ENCODE peak calls at places on chromosomes 3 and 15, in ten cellular contexts. O is HCT116, L is cardiac fibroblast, H is right cardiac atrium, K is GM23338, M is lower leg skin, A is cardiac muscle cell, P is heart right ventricle, X is neural progenitor cell, N is ascending aorta. I is an unnamed sample.

GRCh38 chr15:58666957-58667356 is 82.5 kb downstream of the ADAM10 start:
- DNase-seq in O (no peak), L (peak), H (no peak), K (peak), M (no peak), A (peak), P (no peak), X (no peak), N (no peak), I (no peak)

GRCh38 chr3:81472600-81473362 is 288.7 kb downstream of the GBE1 start:
- DNase-seq in O (no peak), L (no peak), H (no peak), K (peak), M (no peak), A (peak), P (no peak), X (no peak), N (no peak), I (peak)

GRCh38 chr3:130255442-130255841 is 90.0 kb upstream of the COL6A5 start:
- DNase-seq in O (no peak), L (no peak), H (no peak), K (no peak), M (no peak), A (no peak), P (no peak), X (no peak), N (no peak), I (no peak)

GRCh38 chr3:46097691-46098241 is 70.5 kb upstream of the XCR1 start:
- DNase-seq in O (no peak), L (peak), H (no peak), K (no peak), M (no peak), A (peak), P (no peak), X (no peak), N (no peak), I (no peak)

GRCh38 chr15:84629033-84629432 is 25.1 kb downstream of the WDR73 start:
- DNase-seq in O (no peak), L (no peak), H (no peak), K (no peak), M (no peak), A (no peak), P (no peak), X (no peak), N (no peak), I (no peak)

GRCh38 chr3:194675081-194675640 is 3.2 kb upstream of the LSG1 start:
- DNase-seq in O (no peak), L (no peak), H (peak), K (no peak), M (no peak), A (no peak), P (no peak), X (no peak), N (no peak), I (no peak)

GRCh38 chr3:9809239-9809614 is 835 bp upstream of the TTLL3 start:
- DNase-seq in O (no peak), L (no peak), H (no peak), K (peak), M (no peak), A (no peak), P (no peak), X (no peak), N (no peak), I (no peak)

GRCh38 chr3:185200639-185201038 is 47.8 kb upstream of the C3orf70 start:
- DNase-seq in O (no peak), L (peak), H (no peak), K (no peak), M (no peak), A (peak), P (no peak), X (no peak), N (no peak), I (no peak)

GRCh38 chr3:186570941-186571643 is 572 bp downstream of the DNAJB11 start:
- DNase-seq in O (no peak), L (no peak), H (no peak), K (peak), M (peak), A (no peak), P (no peak), X (no peak), N (no peak), I (no peak)

GRCh38 chr3:161148832-161149475 is 43.8 kb upstream of the B3GALNT1 start:
- DNase-seq in O (no peak), L (peak), H (no peak), K (no peak), M (no peak), A (peak), P (no peak), X (no peak), N (no peak), I (no peak)

GRCh38 chr15:65646486-65646885 is 24.7 kb downstream of the SLC24A1 start:
- DNase-seq in O (no peak), L (no peak), H (no peak), K (no peak), M (no peak), A (no peak), P (no peak), X (no peak), N (no peak), I (no peak)

GRCh38 chr3:32848215-32848614 is 30.4 kb downstream of the TRIM71 start:
- DNase-seq in O (no peak), L (peak), H (no peak), K (no peak), M (no peak), A (peak), P (no peak), X (no peak), N (no peak), I (no peak)

GRCh38 chr3:11915621-11916417 is 69.1 kb upstream of the TAMM41 start:
- DNase-seq in O (no peak), L (no peak), H (no peak), K (no peak), M (peak), A (no peak), P (no peak), X (no peak), N (no peak), I (no peak)

GRCh38 chr3:44055951-44056350 is 185.7 kb upstream of the TOPAZ1 start:
- DNase-seq in O (no peak), L (no peak), H (no peak), K (no peak), M (no peak), A (no peak), P (no peak), X (no peak), N (no peak), I (no peak)

GRCh38 chr3:123546133-123546755 is 38.6 kb downstream of the HACD2 start:
- DNase-seq in O (no peak), L (peak), H (no peak), K (no peak), M (no peak), A (peak), P (no peak), X (no peak), N (no peak), I (no peak)

GRCh38 chr15:60009124-60009523 is 5.0 kb downstream of the FOXB1 start:
- DNase-seq in O (no peak), L (no peak), H (no peak), K (peak), M (no peak), A (no peak), P (no peak), X (no peak), N (no peak), I (no peak)

GRCh38 chr3:125194849-125195601 is 17.5 kb downstream of the SLC12A8 start:
- DNase-seq in O (no peak), L (peak), H (no peak), K (no peak), M (peak), A (peak), P (no peak), X (no peak), N (no peak), I (no peak)

GRCh38 chr3:37574177-37574958 is 287.3 kb upstream of the CTDSPL start:
- DNase-seq in O (no peak), L (no peak), H (no peak), K (no peak), M (no peak), A (no peak), P (no peak), X (no peak), N (no peak), I (no peak)

GRCh38 chr15:41545218-41545617 is 1.2 kb upstream of the RPAP1 start:
- DNase-seq in O (no peak), L (no peak), H (no peak), K (no peak), M (no peak), A (no peak), P (no peak), X (no peak), N (no peak), I (no peak)

GRCh38 chr3:119703900-119704531 is 1.2 kb downstream of the CFAP91 start:
- DNase-seq in O (no peak), L (no peak), H (no peak), K (no peak), M (no peak), A (no peak), P (no peak), X (peak), N (no peak), I (no peak)

GRCh38 chr15:59473226-59473625 is 35.2 kb downstream of the FAM81A start:
- DNase-seq in O (no peak), L (peak), H (no peak), K (no peak), M (no peak), A (peak), P (no peak), X (no peak), N (no peak), I (no peak)

GRCh38 chr15:69820819-69821218 is 276.9 kb downstream of the TLE3 start:
- DNase-seq in O (no peak), L (no peak), H (no peak), K (peak), M (no peak), A (no peak), P (no peak), X (peak), N (no peak), I (no peak)

GRCh38 chr3:71397046-71397445 is 186.5 kb downstream of the FOXP1 start:
- DNase-seq in O (peak), L (peak), H (no peak), K (peak), M (no peak), A (peak), P (no peak), X (peak), N (no peak), I (no peak)

GRCh38 chr3:39808467-39809180 is 785 bp upstream of the MYRIP start:
- DNase-seq in O (no peak), L (peak), H (peak), K (peak), M (no peak), A (peak), P (peak), X (peak), N (no peak), I (no peak)

GRCh38 chr3:111541911-111542483 is at the start of gene CD96:
- DNase-seq in O (no peak), L (peak), H (no peak), K (no peak), M (no peak), A (peak), P (no peak), X (no peak), N (no peak), I (peak)

GRCh38 chr3:71064288-71064975 is 519.1 kb downstream of the FOXP1 start:
- DNase-seq in O (no peak), L (peak), H (peak), K (peak), M (no peak), A (peak), P (no peak), X (peak), N (no peak), I (no peak)

GRCh38 chr3:99246010-99246654 is 344.6 kb upstream of the DCBLD2 start:
- DNase-seq in O (no peak), L (peak), H (no peak), K (no peak), M (no peak), A (peak), P (no peak), X (no peak), N (no peak), I (no peak)

GRCh38 chr3:99396651-99397050 is 241.7 kb upstream of the COL8A1 start:
- DNase-seq in O (no peak), L (no peak), H (no peak), K (no peak), M (no peak), A (no peak), P (no peak), X (no peak), N (no peak), I (no peak)

GRCh38 chr3:77620009-77620408 is 580.1 kb downstream of the ROBO2 start:
- DNase-seq in O (no peak), L (no peak), H (no peak), K (no peak), M (no peak), A (no peak), P (no peak), X (no peak), N (no peak), I (no peak)

GRCh38 chr15:95013379-95013778 is 782.0 kb downstream of the MCTP2 start:
- DNase-seq in O (no peak), L (no peak), H (no peak), K (no peak), M (no peak), A (no peak), P (no peak), X (no peak), N (no peak), I (no peak)

GRCh38 chr15:39066677-39067076 is 502.1 kb upstream of the RASGRP1 start:
- DNase-seq in O (no peak), L (no peak), H (no peak), K (no peak), M (no peak), A (no peak), P (no peak), X (no peak), N (no peak), I (no peak)

GRCh38 chr3:52046914-52047239 is 9.5 kb downstream of the DUSP7 start:
- DNase-seq in O (no peak), L (no peak), H (no peak), K (no peak), M (no peak), A (no peak), P (no peak), X (no peak), N (no peak), I (no peak)

GRCh38 chr15:59492389-59493377 is 54.7 kb downstream of the FAM81A start:
- DNase-seq in O (peak), L (peak), H (peak), K (peak), M (peak), A (peak), P (peak), X (peak), N (no peak), I (peak)

GRCh38 chr3:158768361-158768787 is 33.5 kb upstream of the MFSD1 start:
- DNase-seq in O (no peak), L (peak), H (peak), K (peak), M (no peak), A (peak), P (peak), X (peak), N (no peak), I (no peak)

GRCh38 chr15:66004618-66005262 is 135.4 kb downstream of the RAB11A start:
- DNase-seq in O (no peak), L (peak), H (no peak), K (peak), M (no peak), A (peak), P (no peak), X (peak), N (no peak), I (peak)

GRCh38 chr3:4355401-4356224 is 52.4 kb downstream of the SETMAR start:
- DNase-seq in O (no peak), L (peak), H (peak), K (no peak), M (no peak), A (no peak), P (peak), X (peak), N (no peak), I (peak)

GRCh38 chr3:4351872-4352271 is 48.7 kb downstream of the SETMAR start:
- DNase-seq in O (no peak), L (no peak), H (no peak), K (no peak), M (no peak), A (no peak), P (no peak), X (no peak), N (no peak), I (no peak)

GRCh38 chr3:4356225-4356540 is 53.0 kb downstream of the SETMAR start:
- DNase-seq in O (no peak), L (no peak), H (no peak), K (no peak), M (no peak), A (no peak), P (no peak), X (no peak), N (no peak), I (no peak)

GRCh38 chr3:4351164-4351855 is 48.1 kb downstream of the SETMAR start:
- DNase-seq in O (no peak), L (peak), H (no peak), K (no peak), M (no peak), A (peak), P (no peak), X (no peak), N (no peak), I (no peak)

GRCh38 chr3:4350789-4351163 is 47.6 kb downstream of the SETMAR start:
- DNase-seq in O (peak), L (peak), H (no peak), K (peak), M (no peak), A (peak), P (no peak), X (peak), N (no peak), I (peak)
- H3K4me3 ChIP-seq in O (no peak), L (no peak), H (peak), K (no peak), M (no peak), A (no peak), P (peak), X (no peak), N (peak), I (no peak)

GRCh38 chr15:80250614-80251504 is 1.2 kb downstream of the CTXND1 start:
- DNase-seq in O (no peak), L (no peak), H (no peak), K (peak), M (peak), A (no peak), P (no peak), X (peak), N (no peak), I (no peak)
- H3K4me3 ChIP-seq in O (no peak), L (no peak), H (peak), K (peak), M (no peak), A (peak), P (peak), X (peak), N (peak), I (no peak)

DNA sequence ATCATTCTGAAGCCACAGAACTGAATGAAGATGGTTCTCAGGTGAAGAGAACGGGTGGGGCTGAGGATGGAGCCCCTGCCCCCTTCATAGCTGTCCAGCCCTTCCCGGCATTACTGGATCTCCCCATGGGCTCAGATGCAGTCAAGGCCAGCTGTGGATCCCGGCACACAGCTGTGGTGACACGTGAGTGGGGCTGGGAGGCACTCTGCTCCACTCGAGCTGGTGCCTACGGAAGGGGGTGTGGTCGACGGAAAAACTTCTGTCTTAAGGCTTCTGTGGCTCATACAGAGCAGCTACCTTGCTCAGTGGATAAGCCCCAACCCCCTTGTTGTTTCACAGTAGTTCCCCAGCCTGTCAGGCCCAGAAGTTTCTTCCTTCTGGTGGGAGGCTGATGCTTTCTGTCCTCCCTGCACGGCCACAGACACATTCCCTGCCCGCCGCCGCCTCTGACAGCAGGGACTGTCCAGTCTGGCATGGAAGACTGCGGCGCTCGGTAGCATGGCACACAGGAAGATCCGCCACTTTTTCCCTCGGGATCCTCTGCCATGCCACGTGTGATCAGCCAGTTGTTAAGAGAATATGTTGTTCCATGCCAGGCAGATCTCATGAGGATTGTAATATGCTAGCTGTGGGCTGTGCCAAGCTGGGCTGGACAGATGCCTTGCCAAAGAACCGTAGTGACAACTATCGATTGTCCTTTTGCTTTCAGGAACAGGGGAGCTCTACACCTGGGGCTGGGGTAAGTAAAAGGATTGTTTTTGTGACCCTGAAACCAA is 5.8 kb downstream of the RCCD1 start:
- DNase-seq in O (no peak), L (no peak), H (no peak), K (no peak), M (no peak), A (no peak), P (no peak), X (no peak), N (no peak), I (no peak)
- H3K4me3 ChIP-seq in O (no peak), L (no peak), H (no peak), K (no peak), M (no peak), A (no peak), P (no peak), X (no peak), N (peak), I (no peak)

GRCh38 chr15:43498988-43499387 is 6.0 kb upstream of the TP53BP1 start:
- DNase-seq in O (no peak), L (no peak), H (no peak), K (no peak), M (no peak), A (no peak), P (no peak), X (no peak), N (no peak), I (no peak)

GRCh38 chr15:43492673-43493601 is at the start of gene TP53BP1:
- DNase-seq in O (peak), L (peak), H (peak), K (peak), M (peak), A (peak), P (peak), X (peak), N (peak), I (peak)

GRCh38 chr15:43488790-43489585 is 4.0 kb downstream of the TP53BP1 start:
- DNase-seq in O (no peak), L (peak), H (no peak), K (no peak), M (no peak), A (peak), P (no peak), X (no peak), N (no peak), I (peak)

GRCh38 chr15:43492266-43492665 is 690 bp downstream of the TP53BP1 start:
- DNase-seq in O (no peak), L (no peak), H (no peak), K (peak), M (no peak), A (no peak), P (no peak), X (peak), N (no peak), I (no peak)

DNA sequence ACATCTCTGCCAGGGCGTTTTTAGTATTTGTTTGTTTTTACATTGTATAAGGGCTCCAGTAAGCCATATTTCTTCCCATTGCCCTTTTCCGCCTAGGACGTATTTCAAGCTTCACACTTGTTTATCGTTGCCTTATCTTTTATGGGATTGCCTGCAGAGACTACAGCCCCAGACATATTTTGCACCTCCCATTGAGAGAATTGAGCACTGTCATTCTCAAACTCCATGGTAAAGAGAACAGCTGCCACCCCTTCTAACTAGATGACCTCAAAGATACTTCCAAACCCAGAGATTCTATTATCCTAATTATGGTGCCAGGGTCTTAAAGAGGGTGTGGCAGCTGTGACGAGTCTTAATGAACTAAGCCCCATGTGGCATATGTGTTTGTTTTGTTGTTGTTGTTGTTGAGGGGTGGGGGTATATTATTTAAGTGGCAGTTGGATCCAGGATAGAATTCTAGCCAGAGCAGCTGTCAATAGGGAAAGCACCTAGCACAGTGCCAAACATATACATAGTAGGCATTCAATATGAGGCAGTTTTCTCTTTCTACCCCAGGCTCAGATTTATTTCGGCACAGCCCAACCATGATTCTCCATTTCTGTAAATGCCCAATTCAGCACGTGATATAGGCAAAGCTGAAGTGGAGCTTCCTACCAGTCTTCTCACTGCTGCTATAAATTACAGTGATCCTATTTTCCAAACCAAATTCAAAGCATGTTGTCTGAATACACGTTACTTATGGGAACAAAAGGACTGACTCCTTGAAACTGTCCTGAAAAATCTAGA is 924 bp upstream of the TP53BP1 start:
- DNase-seq in O (no peak), L (no peak), H (no peak), K (no peak), M (no peak), A (no peak), P (no peak), X (no peak), N (no peak), I (no peak)
- H3K4me3 ChIP-seq in O (peak), L (no peak), H (peak), K (peak), M (no peak), A (peak), P (peak), X (peak), N (peak), I (peak)

I was measured in Jurkat, Clone E6-1.